ENCODE peak calls at places on chromosomes 13 and 19, in five cellular contexts. I is cardiac muscle cell, F is type B pancreatic cell, Q is SHP77 treated with DMSO at 0.1 percent for 48 hours, X is fibroblast of the conjunctiva. L is an unnamed sample.

GRCh38 chr19:17741456-17741855 is 9.8 kb upstream of the FCHO1 start:
- DNase-seq in I (no peak), F (no peak), Q (no peak), X (no peak), L (no peak)

GRCh38 chr19:44741841-44742352 is 6.6 kb upstream of the BCL3 start:
- DNase-seq in I (peak; percentile 100), F (no peak), Q (peak; percentile 85), X (peak; percentile 100), L (peak; percentile 97)

GRCh38 chr19:48351341-48351752 is 12.4 kb downstream of the TMEM143 start:
- DNase-seq in I (peak; percentile 69), F (no peak), Q (no peak), X (no peak), L (peak; percentile 38)

GRCh38 chr19:34096020-34096915 is 76.0 kb upstream of the LSM14A start:
- DNase-seq in I (peak; percentile 69), F (no peak), Q (peak; percentile 47), X (peak; percentile 29), L (peak; percentile 39)

GRCh38 chr13:45861352-45861751 is 9.8 kb upstream of the SIAH3 start:
- DNase-seq in I (no peak), F (no peak), Q (no peak), X (no peak), L (no peak)

GRCh38 chr13:110841846-110842245 is 73.0 kb downstream of the ANKRD10 start:
- DNase-seq in I (no peak), F (no peak), Q (no peak), X (no peak), L (no peak)

GRCh38 chr19:17127671-17128070 is 52.1 kb downstream of the MYO9B start:
- DNase-seq in I (no peak), F (no peak), Q (no peak), X (no peak), L (no peak)

GRCh38 chr13:19772306-19772705 is 10.4 kb downstream of the PSPC1 start:
- DNase-seq in I (no peak), F (no peak), Q (no peak), X (no peak), L (no peak)

GRCh38 chr13:113086991-113087922 is 18.3 kb upstream of the F7 start:
- DNase-seq in I (no peak), F (no peak), Q (no peak), X (no peak), L (no peak)

GRCh38 chr13:20980899-20981298 is 78.4 kb upstream of the XPO4 start:
- DNase-seq in I (no peak), F (no peak), Q (no peak), X (no peak), L (no peak)

GRCh38 chr19:7888145-7888825 is at the start of gene LRRC8E:
- DNase-seq in I (peak; percentile 76), F (no peak), Q (no peak), X (no peak), L (peak; percentile 44)

GRCh38 chr19:3658004-3658822 is 31.6 kb upstream of the CACTIN start:
- DNase-seq in I (no peak), F (no peak), Q (no peak), X (no peak), L (no peak)

GRCh38 chr13:54373211-54373610 is 1344.6 kb downstream of the OLFM4 start:
- DNase-seq in I (no peak), F (no peak), Q (no peak), X (no peak), L (no peak)

GRCh38 chr19:4969772-4970531 is 1.0 kb downstream of the KDM4B start:
- DNase-seq in I (peak; percentile 24), F (no peak), Q (no peak), X (no peak), L (no peak)

GRCh38 chr13:62176051-62176450 is 760.4 kb upstream of the PCDH20 start:
- DNase-seq in I (no peak), F (no peak), Q (no peak), X (no peak), L (no peak)

GRCh38 chr19:6014551-6015135 is 36.7 kb upstream of the RANBP3 start:
- DNase-seq in I (no peak), F (no peak), Q (no peak), X (no peak), L (no peak)

GRCh38 chr13:33355470-33355869 is 69.9 kb upstream of the STARD13 start:
- DNase-seq in I (peak; percentile 85), F (no peak), Q (no peak), X (peak; percentile 49), L (no peak)

GRCh38 chr13:95834134-95834765 is 157.3 kb downstream of the DNAJC3 start:
- DNase-seq in I (peak; percentile 81), F (peak; percentile 73), Q (peak; percentile 72), X (peak; percentile 53), L (peak; percentile 74)

GRCh38 chr13:95833713-95834112 is 156.8 kb downstream of the DNAJC3 start:
- DNase-seq in I (peak; percentile 43), F (no peak), Q (no peak), X (no peak), L (no peak)

GRCh38 chr13:109569938-109570711 is 216.3 kb downstream of the IRS2 start:
- DNase-seq in I (no peak), F (no peak), Q (no peak), X (no peak), L (no peak)

GRCh38 chr19:57317503-57317902 is 2.8 kb upstream of the ZNF543 start:
- DNase-seq in I (peak; percentile 17), F (no peak), Q (no peak), X (no peak), L (no peak)

GRCh38 chr19:54002495-54003315 is 11.3 kb downstream of the CACNG6 start:
- DNase-seq in I (no peak), F (no peak), Q (no peak), X (no peak), L (no peak)

GRCh38 chr19:33905937-33906577 is 109.4 kb downstream of the KCTD15 start:
- DNase-seq in I (peak; percentile 64), F (peak; percentile 78), Q (no peak), X (no peak), L (no peak)

GRCh38 chr13:113791226-113791625 is 32.2 kb downstream of the TMEM255B start:
- DNase-seq in I (no peak), F (no peak), Q (no peak), X (no peak), L (no peak)

GRCh38 chr13:32216281-32216680 is 98.9 kb downstream of the ZAR1L start:
- DNase-seq in I (no peak), F (no peak), Q (no peak), X (no peak), L (no peak)

GRCh38 chr19:32208060-32208459 is 137.3 kb upstream of the ZNF507 start:
- DNase-seq in I (no peak), F (no peak), Q (no peak), X (no peak), L (no peak)

GRCh38 chr13:98187155-98187726 is 10.2 kb upstream of the RNF113B start:
- DNase-seq in I (no peak), F (no peak), Q (no peak), X (no peak), L (no peak)

GRCh38 chr19:11091343-11092153 is 2.3 kb downstream of the LDLR start:
- DNase-seq in I (peak; percentile 97), F (no peak), Q (no peak), X (peak; percentile 60), L (peak; percentile 96)

GRCh38 chr13:42893346-42893745 is 98.7 kb downstream of the EPSTI1 start:
- DNase-seq in I (peak; percentile 60), F (no peak), Q (no peak), X (no peak), L (peak; percentile 22)

GRCh38 chr19:2612619-2613249 is 89.8 kb downstream of the GNG7 start:
- DNase-seq in I (no peak), F (no peak), Q (no peak), X (no peak), L (no peak)

GRCh38 chr13:50125556-50126377 is 110.5 kb downstream of the KCNRG start:
- DNase-seq in I (peak; percentile 96), F (peak; percentile 85), Q (peak; percentile 30), X (peak; percentile 91), L (peak; percentile 90)

L was measured in dermis microvascular lymphatic vessel endothelial cell.